ENCODE peak calls at places on chromosomes 7 and 10, in ten cellular contexts. One of them, this sample, is unnamed.

GRCh38 chr10:88544140-88544870 is 38.8 kb downstream of the RNLS start:
- DNase-seq in retina: no peak
- DNase-seq in kidney glomerular epithelial cell: no peak
- DNase-seq in HuH-7.5: no peak
- DNase-seq in nephron progenitor cell: no peak
- DNase-seq in left ventricle myocardium inferior: no peak
- DNase-seq in NCI-H774: no peak
- DNase-seq in fibroblast of pulmonary artery: no peak
- DNase-seq in neural crest cell: no peak
- DNase-seq in CD4-positive, alpha-beta T cell: no peak
- DNase-seq in this sample: no peak

GRCh38 chr7:73345538-73345937 is 17.6 kb downstream of the FKBP6 start:
- DNase-seq in neural crest cell: no peak
- DNase-seq in NCI-H774: no peak
- DNase-seq in fibroblast of pulmonary artery: no peak
- DNase-seq in nephron progenitor cell: no peak
- DNase-seq in kidney glomerular epithelial cell: no peak
- DNase-seq in HuH-7.5: no peak
- DNase-seq in CD4-positive, alpha-beta T cell: no peak
- DNase-seq in left ventricle myocardium inferior: no peak
- DNase-seq in retina: no peak
- DNase-seq in this sample: no peak

GRCh38 chr10:49610015-49610734 is at the start of gene SLC18A3:
- DNase-seq in retina: no peak
- DNase-seq in left ventricle myocardium inferior: no peak
- DNase-seq in kidney glomerular epithelial cell: no peak
- DNase-seq in NCI-H774: no peak
- DNase-seq in neural crest cell: no peak
- DNase-seq in CD4-positive, alpha-beta T cell: no peak
- DNase-seq in fibroblast of pulmonary artery: no peak
- DNase-seq in HuH-7.5: no peak
- DNase-seq in nephron progenitor cell: peak; percentile 68
- DNase-seq in this sample: no peak

GRCh38 chr7:128069367-128070364 is 38.4 kb upstream of the LRRC4 start:
- DNase-seq in CD4-positive, alpha-beta T cell: no peak
- DNase-seq in neural crest cell: no peak
- DNase-seq in nephron progenitor cell: no peak
- DNase-seq in kidney glomerular epithelial cell: no peak
- DNase-seq in fibroblast of pulmonary artery: no peak
- DNase-seq in left ventricle myocardium inferior: no peak
- DNase-seq in retina: no peak
- DNase-seq in HuH-7.5: no peak
- DNase-seq in NCI-H774: no peak
- DNase-seq in this sample: peak; percentile 6

GRCh38 chr10:100528123-100528884 is 1.4 kb downstream of the NDUFB8 start:
- DNase-seq in retina: no peak
- DNase-seq in CD4-positive, alpha-beta T cell: no peak
- DNase-seq in neural crest cell: no peak
- DNase-seq in fibroblast of pulmonary artery: no peak
- DNase-seq in kidney glomerular epithelial cell: no peak
- DNase-seq in HuH-7.5: no peak
- DNase-seq in left ventricle myocardium inferior: no peak
- DNase-seq in NCI-H774: no peak
- DNase-seq in nephron progenitor cell: no peak
- DNase-seq in this sample: no peak

GRCh38 chr7:110186334-110186733 is 904.6 kb upstream of the LRRN3 start:
- DNase-seq in nephron progenitor cell: no peak
- DNase-seq in NCI-H774: no peak
- DNase-seq in retina: no peak
- DNase-seq in CD4-positive, alpha-beta T cell: no peak
- DNase-seq in neural crest cell: no peak
- DNase-seq in HuH-7.5: no peak
- DNase-seq in left ventricle myocardium inferior: no peak
- DNase-seq in fibroblast of pulmonary artery: no peak
- DNase-seq in kidney glomerular epithelial cell: no peak
- DNase-seq in this sample: no peak

GRCh38 chr10:73758704-73759511 is 14.7 kb downstream of the SEC24C start:
- DNase-seq in left ventricle myocardium inferior: no peak
- DNase-seq in HuH-7.5: no peak
- DNase-seq in fibroblast of pulmonary artery: no peak
- DNase-seq in nephron progenitor cell: no peak
- DNase-seq in NCI-H774: peak; percentile 68
- DNase-seq in neural crest cell: no peak
- DNase-seq in retina: no peak
- DNase-seq in kidney glomerular epithelial cell: no peak
- DNase-seq in CD4-positive, alpha-beta T cell: no peak
- DNase-seq in this sample: no peak

GRCh38 chr7:41046221-41046761 is 656.6 kb downstream of the INHBA start:
- DNase-seq in neural crest cell: no peak
- DNase-seq in HuH-7.5: no peak
- DNase-seq in retina: no peak
- DNase-seq in nephron progenitor cell: no peak
- DNase-seq in kidney glomerular epithelial cell: no peak
- DNase-seq in CD4-positive, alpha-beta T cell: no peak
- DNase-seq in NCI-H774: no peak
- DNase-seq in fibroblast of pulmonary artery: peak; percentile 80
- DNase-seq in left ventricle myocardium inferior: peak; percentile 40
- DNase-seq in this sample: peak; percentile 53

GRCh38 chr10:79399242-79399831 is 46.1 kb downstream of the ZCCHC24 start:
- DNase-seq in neural crest cell: peak; percentile 44
- DNase-seq in retina: peak; percentile 79
- DNase-seq in nephron progenitor cell: peak; percentile 81
- DNase-seq in CD4-positive, alpha-beta T cell: no peak
- DNase-seq in HuH-7.5: no peak
- DNase-seq in kidney glomerular epithelial cell: peak; percentile 82
- DNase-seq in NCI-H774: no peak
- DNase-seq in left ventricle myocardium inferior: peak; percentile 91
- DNase-seq in fibroblast of pulmonary artery: peak; percentile 97
- DNase-seq in this sample: peak; percentile 99

GRCh38 chr10:71975087-71975890 is 11.1 kb downstream of the CHST3 start:
- DNase-seq in CD4-positive, alpha-beta T cell: no peak
- DNase-seq in retina: no peak
- DNase-seq in neural crest cell: no peak
- DNase-seq in NCI-H774: no peak
- DNase-seq in fibroblast of pulmonary artery: no peak
- DNase-seq in kidney glomerular epithelial cell: no peak
- DNase-seq in nephron progenitor cell: no peak
- DNase-seq in left ventricle myocardium inferior: peak; percentile 69
- DNase-seq in HuH-7.5: no peak
- DNase-seq in this sample: no peak

GRCh38 chr10:133133471-133134231 is 26.4 kb upstream of the KNDC1 start:
- DNase-seq in HuH-7.5: no peak
- DNase-seq in neural crest cell: no peak
- DNase-seq in CD4-positive, alpha-beta T cell: no peak
- DNase-seq in kidney glomerular epithelial cell: no peak
- DNase-seq in fibroblast of pulmonary artery: no peak
- DNase-seq in left ventricle myocardium inferior: peak; percentile 8
- DNase-seq in nephron progenitor cell: no peak
- DNase-seq in retina: no peak
- DNase-seq in NCI-H774: no peak
- DNase-seq in this sample: no peak

GRCh38 chr7:155811895-155812761 is at the start of gene SHH:
- DNase-seq in left ventricle myocardium inferior: no peak
- DNase-seq in nephron progenitor cell: no peak
- DNase-seq in HuH-7.5: no peak
- DNase-seq in retina: peak; percentile 84
- DNase-seq in fibroblast of pulmonary artery: no peak
- DNase-seq in CD4-positive, alpha-beta T cell: no peak
- DNase-seq in neural crest cell: no peak
- DNase-seq in NCI-H774: no peak
- DNase-seq in kidney glomerular epithelial cell: peak; percentile 19
- DNase-seq in this sample: peak; percentile 16

GRCh38 chr10:124591123-124591495 is 129.5 kb downstream of the LHPP start:
- DNase-seq in fibroblast of pulmonary artery: no peak
- DNase-seq in left ventricle myocardium inferior: no peak
- DNase-seq in retina: no peak
- DNase-seq in kidney glomerular epithelial cell: no peak
- DNase-seq in NCI-H774: no peak
- DNase-seq in HuH-7.5: no peak
- DNase-seq in CD4-positive, alpha-beta T cell: no peak
- DNase-seq in nephron progenitor cell: no peak
- DNase-seq in neural crest cell: no peak
- DNase-seq in this sample: no peak

GRCh38 chr7:2018786-2019692 is 213.7 kb downstream of the MAD1L1 start:
- DNase-seq in neural crest cell: no peak
- DNase-seq in HuH-7.5: no peak
- DNase-seq in retina: no peak
- DNase-seq in fibroblast of pulmonary artery: peak; percentile 68
- DNase-seq in CD4-positive, alpha-beta T cell: no peak
- DNase-seq in kidney glomerular epithelial cell: no peak
- DNase-seq in nephron progenitor cell: no peak
- DNase-seq in left ventricle myocardium inferior: peak; percentile 40
- DNase-seq in NCI-H774: no peak
- DNase-seq in this sample: peak; percentile 76

GRCh38 chr7:107080099-107080505 is 35.6 kb downstream of the PRKAR2B start:
- DNase-seq in neural crest cell: no peak
- DNase-seq in left ventricle myocardium inferior: no peak
- DNase-seq in NCI-H774: no peak
- DNase-seq in CD4-positive, alpha-beta T cell: no peak
- DNase-seq in HuH-7.5: no peak
- DNase-seq in nephron progenitor cell: no peak
- DNase-seq in kidney glomerular epithelial cell: no peak
- DNase-seq in fibroblast of pulmonary artery: no peak
- DNase-seq in retina: no peak
- DNase-seq in this sample: no peak

GRCh38 chr10:58919927-58920654 is 256.4 kb upstream of the PHYHIPL start:
- DNase-seq in left ventricle myocardium inferior: no peak
- DNase-seq in retina: peak; percentile 17
- DNase-seq in fibroblast of pulmonary artery: peak; percentile 65
- DNase-seq in neural crest cell: no peak
- DNase-seq in NCI-H774: no peak
- DNase-seq in HuH-7.5: no peak
- DNase-seq in CD4-positive, alpha-beta T cell: no peak
- DNase-seq in kidney glomerular epithelial cell: peak; percentile 83
- DNase-seq in nephron progenitor cell: no peak
- DNase-seq in this sample: peak; percentile 50

GRCh38 chr7:137880432-137880831 is 33.7 kb upstream of the DGKI start:
- DNase-seq in retina: no peak
- DNase-seq in neural crest cell: no peak
- DNase-seq in left ventricle myocardium inferior: no peak
- DNase-seq in fibroblast of pulmonary artery: peak; percentile 87
- DNase-seq in NCI-H774: no peak
- DNase-seq in CD4-positive, alpha-beta T cell: no peak
- DNase-seq in HuH-7.5: no peak
- DNase-seq in kidney glomerular epithelial cell: no peak
- DNase-seq in nephron progenitor cell: no peak
- DNase-seq in this sample: peak; percentile 89

GRCh38 chr7:36192050-36192824 is 39.2 kb downstream of the EEPD1 start:
- DNase-seq in CD4-positive, alpha-beta T cell: no peak
- DNase-seq in retina: no peak
- DNase-seq in fibroblast of pulmonary artery: peak; percentile 9
- DNase-seq in left ventricle myocardium inferior: no peak
- DNase-seq in nephron progenitor cell: no peak
- DNase-seq in neural crest cell: no peak
- DNase-seq in HuH-7.5: no peak
- DNase-seq in NCI-H774: no peak
- DNase-seq in kidney glomerular epithelial cell: no peak
- DNase-seq in this sample: peak; percentile 98

GRCh38 chr7:36115448-36116321 is 37.4 kb upstream of the EEPD1 start:
- DNase-seq in neural crest cell: no peak
- DNase-seq in kidney glomerular epithelial cell: peak; percentile 99
- DNase-seq in CD4-positive, alpha-beta T cell: peak; percentile 18
- DNase-seq in nephron progenitor cell: no peak
- DNase-seq in HuH-7.5: no peak
- DNase-seq in retina: no peak
- DNase-seq in NCI-H774: no peak
- DNase-seq in fibroblast of pulmonary artery: peak; percentile 95
- DNase-seq in left ventricle myocardium inferior: peak; percentile 56
- DNase-seq in this sample: peak; percentile 92

GRCh38 chr7:140060788-140061606 is 1.8 kb downstream of the PARP12 start:
- DNase-seq in kidney glomerular epithelial cell: no peak
- DNase-seq in fibroblast of pulmonary artery: peak; percentile 87
- DNase-seq in retina: peak; percentile 19
- DNase-seq in CD4-positive, alpha-beta T cell: no peak
- DNase-seq in left ventricle myocardium inferior: peak; percentile 69
- DNase-seq in HuH-7.5: no peak
- DNase-seq in neural crest cell: no peak
- DNase-seq in NCI-H774: peak; percentile 24
- DNase-seq in nephron progenitor cell: no peak
- DNase-seq in this sample: peak; percentile 91

GRCh38 chr10:110864662-110865140 is 7.0 kb upstream of the PDCD4 start:
- DNase-seq in CD4-positive, alpha-beta T cell: peak; percentile 32
- DNase-seq in left ventricle myocardium inferior: no peak
- DNase-seq in kidney glomerular epithelial cell: no peak
- DNase-seq in nephron progenitor cell: no peak
- DNase-seq in neural crest cell: no peak
- DNase-seq in HuH-7.5: no peak
- DNase-seq in retina: no peak
- DNase-seq in fibroblast of pulmonary artery: no peak
- DNase-seq in NCI-H774: no peak
- DNase-seq in this sample: peak; percentile 21

GRCh38 chr10:6607187-6607586 is 27.1 kb upstream of the PRKCQ start:
- DNase-seq in neural crest cell: no peak
- DNase-seq in kidney glomerular epithelial cell: no peak
- DNase-seq in HuH-7.5: no peak
- DNase-seq in retina: no peak
- DNase-seq in CD4-positive, alpha-beta T cell: no peak
- DNase-seq in left ventricle myocardium inferior: no peak
- DNase-seq in fibroblast of pulmonary artery: no peak
- DNase-seq in NCI-H774: no peak
- DNase-seq in nephron progenitor cell: no peak
- DNase-seq in this sample: no peak

GRCh38 chr7:77811895-77812685 is 13.5 kb downstream of the PHTF2 start:
- DNase-seq in NCI-H774: no peak
- DNase-seq in HuH-7.5: no peak
- DNase-seq in fibroblast of pulmonary artery: peak; percentile 58
- DNase-seq in nephron progenitor cell: no peak
- DNase-seq in kidney glomerular epithelial cell: peak; percentile 45
- DNase-seq in retina: no peak
- DNase-seq in CD4-positive, alpha-beta T cell: no peak
- DNase-seq in neural crest cell: no peak
- DNase-seq in left ventricle myocardium inferior: no peak
- DNase-seq in this sample: peak; percentile 65

GRCh38 chr10:101748496-101748895 is 27.4 kb downstream of the FGF8 start:
- DNase-seq in HuH-7.5: no peak
- DNase-seq in nephron progenitor cell: no peak
- DNase-seq in neural crest cell: no peak
- DNase-seq in fibroblast of pulmonary artery: no peak
- DNase-seq in retina: no peak
- DNase-seq in left ventricle myocardium inferior: no peak
- DNase-seq in kidney glomerular epithelial cell: no peak
- DNase-seq in NCI-H774: no peak
- DNase-seq in CD4-positive, alpha-beta T cell: no peak
- DNase-seq in this sample: no peak

GRCh38 chr10:72087969-72088878 is at the start of gene SPOCK2:
- DNase-seq in HuH-7.5: peak; percentile 55
- DNase-seq in fibroblast of pulmonary artery: no peak
- DNase-seq in CD4-positive, alpha-beta T cell: peak; percentile 62
- DNase-seq in left ventricle myocardium inferior: no peak
- DNase-seq in retina: peak; percentile 84
- DNase-seq in nephron progenitor cell: peak; percentile 59
- DNase-seq in NCI-H774: no peak
- DNase-seq in neural crest cell: no peak
- DNase-seq in kidney glomerular epithelial cell: peak; percentile 22
- DNase-seq in this sample: no peak

GRCh38 chr10:132186488-132187413 is at the start of gene DPYSL4:
- DNase-seq in retina: peak; percentile 81
- DNase-seq in left ventricle myocardium inferior: no peak
- DNase-seq in fibroblast of pulmonary artery: peak; percentile 13
- DNase-seq in HuH-7.5: peak; percentile 44
- DNase-seq in nephron progenitor cell: peak; percentile 60
- DNase-seq in kidney glomerular epithelial cell: no peak
- DNase-seq in neural crest cell: no peak
- DNase-seq in CD4-positive, alpha-beta T cell: peak; percentile 8
- DNase-seq in NCI-H774: no peak
- DNase-seq in this sample: no peak

GRCh38 chr10:72911758-72912157 is 18.2 kb downstream of the OIT3 start:
- DNase-seq in kidney glomerular epithelial cell: no peak
- DNase-seq in left ventricle myocardium inferior: no peak
- DNase-seq in NCI-H774: no peak
- DNase-seq in fibroblast of pulmonary artery: peak; percentile 24
- DNase-seq in nephron progenitor cell: no peak
- DNase-seq in retina: no peak
- DNase-seq in neural crest cell: no peak
- DNase-seq in HuH-7.5: no peak
- DNase-seq in CD4-positive, alpha-beta T cell: no peak
- DNase-seq in this sample: no peak

GRCh38 chr10:5614081-5614721 is 52.2 kb downstream of the ASB13 start:
- DNase-seq in neural crest cell: no peak
- DNase-seq in fibroblast of pulmonary artery: peak; percentile 43
- DNase-seq in left ventricle myocardium inferior: no peak
- DNase-seq in retina: no peak
- DNase-seq in nephron progenitor cell: no peak
- DNase-seq in NCI-H774: no peak
- DNase-seq in CD4-positive, alpha-beta T cell: no peak
- DNase-seq in HuH-7.5: no peak
- DNase-seq in kidney glomerular epithelial cell: no peak
- DNase-seq in this sample: peak; percentile 69

This sample was measured in fibroblast of villous mesenchyme.